ENCODE peak calls at places on chromosome 13, in four cellular contexts. N is A549, G is HepG2, U is K562. L is an unnamed sample.

GRCh38 chr13:51759240-51759639 is 44.7 kb downstream of the DHRS12 start:
- DNase-seq in U (no peak), N (no peak), G (no peak), L (no peak)

GRCh38 chr13:40508112-40508511 is 158.3 kb downstream of the FOXO1 start:
- DNase-seq in G (no peak), N (peak), U (no peak), L (no peak)

GRCh38 chr13:27403727-27404385 is 20.6 kb upstream of the GTF3A start:
- DNase-seq in G (peak), N (no peak), U (no peak), L (no peak)

GRCh38 chr13:80755925-80756324 is 415.0 kb upstream of the SPRY2 start:
- DNase-seq in G (no peak), N (no peak), U (no peak), L (no peak)

GRCh38 chr13:112831196-112831595 is 137.8 kb upstream of the MCF2L start:
- DNase-seq in G (no peak), U (no peak), N (no peak), L (no peak)

GRCh38 chr13:92463134-92463533 is 763.5 kb upstream of the GPC6 start:
- DNase-seq in N (no peak), U (no peak), G (no peak), L (no peak)

GRCh38 chr13:40803316-40803715 is 13.9 kb downstream of the SLC25A15 start:
- DNase-seq in U (no peak), N (no peak), G (no peak), L (no peak)

GRCh38 chr13:79380943-79381445 is 25.1 kb downstream of the RBM26 start:
- DNase-seq in U (no peak), G (no peak), N (no peak), L (no peak)

GRCh38 chr13:36275190-36276002 is 22.2 kb downstream of the CCDC169 start:
- DNase-seq in N (peak), G (peak), U (no peak), L (no peak)

GRCh38 chr13:33090755-33091454 is 74.7 kb downstream of the KL start:
- DNase-seq in U (no peak), G (peak), N (no peak), L (no peak)
- TF ChIP-seq HMGXB4 in U (no peak), G (no peak), N (no peak), L (no peak)

GRCh38 chr13:100854091-100854490 is 179.5 kb upstream of the TMTC4 start:
- DNase-seq in G (no peak), U (no peak), N (no peak), L (peak)
- TF ChIP-seq HMGXB4 in G (no peak), U (no peak), N (no peak), L (no peak)

DNA sequence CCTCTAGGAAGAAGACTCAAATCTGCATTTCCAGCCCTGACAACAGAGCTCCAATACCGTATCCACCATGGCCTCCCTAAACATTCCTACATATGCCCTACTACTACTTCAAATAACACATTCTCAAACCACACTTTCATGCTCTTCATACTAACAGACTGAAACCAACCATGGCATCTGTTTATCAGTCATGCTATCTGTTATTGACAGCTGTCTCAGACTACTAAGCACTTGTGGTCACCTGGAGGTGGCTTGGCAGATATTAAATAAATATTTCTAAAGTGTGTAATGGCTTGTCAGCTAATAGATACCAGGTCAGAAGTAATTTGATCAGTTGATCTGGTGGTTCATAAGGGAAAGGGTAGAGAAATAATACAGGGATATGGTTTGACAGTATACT is 489.1 kb downstream of the DIAPH3 start:
- DNase-seq in N (no peak), U (no peak), G (no peak), L (no peak)
- TF ChIP-seq HMGXB4 in N (no peak), U (no peak), G (no peak), L (no peak)

GRCh38 chr13:106768991-106769390 is 201.1 kb upstream of the ARGLU1 start:
- DNase-seq in U (no peak), G (no peak), N (no peak), L (no peak)
- TF ChIP-seq HMGXB4 in U (no peak), G (no peak), N (no peak), L (no peak)

GRCh38 chr13:99310382-99311031 is 3.3 kb upstream of the GPR183 start:
- DNase-seq in G (no peak), U (no peak), N (no peak), L (no peak)
- TF ChIP-seq HMGXB4 in G (no peak), U (no peak), N (no peak), L (no peak)

GRCh38 chr13:104608280-104608679 is 1542.1 kb upstream of the SLC10A2 start:
- DNase-seq in U (no peak), G (no peak), N (no peak), L (no peak)
- TF ChIP-seq HMGXB4 in U (no peak), G (no peak), N (no peak), L (no peak)

GRCh38 chr13:57624565-57625435 is 6.7 kb upstream of the PCDH17 start:
- DNase-seq in N (peak), G (peak), U (peak), L (peak)
- TF ChIP-seq HMGXB4 in N (no peak), G (no peak), U (no peak), L (no peak)

GRCh38 chr13:101415358-101416174 is 742 bp downstream of the NALCN start:
- DNase-seq in G (no peak), U (no peak), N (peak), L (peak)
- TF ChIP-seq HMGXB4 in G (no peak), U (no peak), N (no peak), L (no peak)

GRCh38 chr13:37598572-37598971 is at the start of gene POSTN:
- DNase-seq in U (no peak), G (no peak), N (no peak), L (no peak)
- TF ChIP-seq HMGXB4 in U (no peak), G (no peak), N (no peak), L (no peak)

DNA sequence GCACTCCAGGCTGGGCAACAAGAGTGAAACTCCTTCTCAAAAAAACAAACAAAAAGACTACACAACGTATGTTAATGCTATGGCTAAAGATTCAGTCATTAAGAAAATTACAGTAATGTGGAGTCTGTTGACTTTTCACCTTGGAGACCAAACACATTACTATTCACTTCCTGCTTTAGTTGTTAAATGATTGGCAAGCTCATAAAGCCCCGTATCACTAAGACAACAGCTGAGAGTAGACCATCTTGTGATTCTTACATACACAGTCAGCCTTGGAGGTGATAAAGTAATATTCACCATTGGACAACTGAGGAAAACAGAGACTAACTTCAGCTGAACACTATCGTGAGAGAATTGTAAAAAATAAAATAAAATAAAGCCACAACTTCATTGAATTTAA is 86.5 kb downstream of the KCTD12 start:
- DNase-seq in U (no peak), G (no peak), N (no peak), L (no peak)
- TF ChIP-seq HMGXB4 in U (no peak), G (no peak), N (no peak), L (no peak)